ENCODE peak calls at places on chromosomes 5 and 9, in six cellular contexts. One of them, this sample, is unnamed.

GRCh38 chr9:110180386-110180712 is 27.6 kb downstream of the C9orf152 start:
- DNase-seq in aorta: no peak
- DNase-seq in epithelial cell of esophagus: no peak
- DNase-seq in brain microvascular endothelial cell: no peak
- DNase-seq in MM.1S: no peak
- DNase-seq in osteoblast: no peak
- DNase-seq in this sample: no peak

GRCh38 chr9:121637441-121638222 is 13.8 kb upstream of the DAB2IP start:
- DNase-seq in brain microvascular endothelial cell: no peak
- DNase-seq in aorta: no peak
- DNase-seq in MM.1S: no peak
- DNase-seq in epithelial cell of esophagus: peak
- DNase-seq in osteoblast: peak
- DNase-seq in this sample: no peak

GRCh38 chr5:35478856-35479682 is 138.6 kb upstream of the SPEF2 start:
- DNase-seq in osteoblast: peak
- DNase-seq in aorta: no peak
- DNase-seq in epithelial cell of esophagus: peak
- DNase-seq in brain microvascular endothelial cell: no peak
- DNase-seq in MM.1S: peak
- DNase-seq in this sample: no peak

GRCh38 chr5:65483474-65484346 is 2.0 kb upstream of the ADAMTS6 start:
- DNase-seq in osteoblast: no peak
- DNase-seq in MM.1S: peak
- DNase-seq in epithelial cell of esophagus: peak
- DNase-seq in aorta: no peak
- DNase-seq in brain microvascular endothelial cell: peak
- DNase-seq in this sample: peak

GRCh38 chr5:3157214-3157613 is 405.7 kb upstream of the IRX2 start:
- DNase-seq in epithelial cell of esophagus: no peak
- DNase-seq in MM.1S: no peak
- DNase-seq in aorta: no peak
- DNase-seq in brain microvascular endothelial cell: no peak
- DNase-seq in osteoblast: no peak
- DNase-seq in this sample: no peak

GRCh38 chr9:83701769-83702168 is 6.0 kb downstream of the UBQLN1 start:
- DNase-seq in epithelial cell of esophagus: peak
- DNase-seq in brain microvascular endothelial cell: peak
- DNase-seq in osteoblast: no peak
- DNase-seq in MM.1S: no peak
- DNase-seq in aorta: no peak
- DNase-seq in this sample: peak

GRCh38 chr9:110602281-110602680 is 22.7 kb upstream of the SVEP1 start:
- DNase-seq in epithelial cell of esophagus: peak
- DNase-seq in MM.1S: no peak
- DNase-seq in osteoblast: no peak
- DNase-seq in aorta: no peak
- DNase-seq in brain microvascular endothelial cell: no peak
- DNase-seq in this sample: no peak

GRCh38 chr5:178454308-178454707 is 135.9 kb downstream of the COL23A1 start:
- DNase-seq in aorta: peak
- DNase-seq in brain microvascular endothelial cell: no peak
- DNase-seq in MM.1S: no peak
- DNase-seq in osteoblast: no peak
- DNase-seq in epithelial cell of esophagus: no peak
- DNase-seq in this sample: no peak

GRCh38 chr9:69936427-69936826 is 107.2 kb upstream of the MAMDC2 start:
- DNase-seq in osteoblast: peak
- DNase-seq in epithelial cell of esophagus: peak
- DNase-seq in MM.1S: no peak
- DNase-seq in brain microvascular endothelial cell: peak
- DNase-seq in aorta: no peak
- DNase-seq in this sample: no peak

GRCh38 chr5:135296900-135297816 is 101.9 kb downstream of the MACROH2A1 start:
- DNase-seq in MM.1S: no peak
- DNase-seq in epithelial cell of esophagus: no peak
- DNase-seq in brain microvascular endothelial cell: no peak
- DNase-seq in osteoblast: no peak
- DNase-seq in aorta: no peak
- DNase-seq in this sample: no peak

GRCh38 chr9:99489043-99489378 is 266.9 kb downstream of the SEC61B start:
- DNase-seq in osteoblast: peak
- DNase-seq in brain microvascular endothelial cell: peak
- DNase-seq in MM.1S: no peak
- DNase-seq in aorta: no peak
- DNase-seq in epithelial cell of esophagus: peak
- DNase-seq in this sample: peak

DNA sequence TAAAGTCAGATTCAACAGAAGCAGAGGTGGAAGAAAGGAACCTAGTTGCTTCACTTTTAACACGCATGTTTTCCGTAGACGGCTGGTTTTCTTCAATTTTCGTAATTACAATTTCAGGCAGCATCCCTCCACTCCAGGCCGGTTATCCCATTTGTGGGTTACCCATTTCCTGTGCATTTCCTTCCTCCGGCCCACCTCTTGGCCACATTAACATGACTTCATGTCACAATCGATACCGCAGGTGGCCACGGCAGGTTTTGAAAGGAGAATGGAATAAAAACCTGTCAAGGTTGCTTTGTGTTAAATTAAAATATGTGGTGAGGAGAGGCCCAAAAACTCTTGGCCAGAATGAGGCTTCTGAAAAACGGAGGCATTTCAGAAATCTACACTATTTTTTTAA is 130.2 kb downstream of the PCSK5 start:
- DNase-seq in osteoblast: no peak
- DNase-seq in epithelial cell of esophagus: no peak
- DNase-seq in brain microvascular endothelial cell: no peak
- DNase-seq in aorta: no peak
- DNase-seq in MM.1S: no peak
- DNase-seq in this sample: no peak
- H3K4me3 ChIP-seq in osteoblast: no peak
- H3K4me3 ChIP-seq in epithelial cell of esophagus: no peak
- H3K4me3 ChIP-seq in brain microvascular endothelial cell: no peak
- H3K4me3 ChIP-seq in aorta: no peak
- H3K4me3 ChIP-seq in MM.1S: no peak
- H3K4me3 ChIP-seq in this sample: no peak

DNA sequence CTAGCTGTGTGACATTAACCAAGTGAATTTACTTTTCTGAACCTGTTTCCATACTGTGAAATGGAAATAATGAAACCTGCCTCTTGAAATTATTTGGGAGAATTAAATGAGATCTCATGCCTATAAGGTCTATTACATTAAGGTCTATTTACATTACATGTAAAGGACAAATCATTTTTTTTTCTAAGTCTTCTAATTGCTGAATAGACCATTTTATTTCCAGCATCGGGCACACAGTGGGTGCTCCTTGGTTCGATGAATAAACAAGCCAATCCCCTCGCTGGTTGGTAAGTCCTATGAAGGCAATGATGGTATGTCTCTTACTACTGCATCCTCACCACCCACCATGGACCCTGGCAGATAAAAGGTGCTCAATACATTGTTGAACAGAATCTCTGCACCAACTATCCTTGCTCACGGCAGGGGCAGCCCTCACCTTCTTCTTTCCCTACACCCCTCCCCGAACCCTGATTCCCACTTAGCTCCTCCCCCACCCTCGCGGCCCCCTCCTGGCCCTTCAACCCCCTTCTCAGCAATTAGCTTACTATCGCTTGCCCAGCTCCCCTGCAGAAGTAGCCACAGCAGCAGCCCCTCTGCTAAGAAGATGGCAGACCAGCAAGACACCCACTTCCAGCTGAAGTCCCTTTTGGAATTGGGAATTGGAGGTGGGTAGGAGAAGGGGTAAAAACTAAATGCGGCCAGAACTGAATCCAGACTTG is 3.0 kb downstream of the PCDH1 start:
- DNase-seq in epithelial cell of esophagus: no peak
- DNase-seq in MM.1S: no peak
- DNase-seq in aorta: no peak
- DNase-seq in osteoblast: peak
- DNase-seq in brain microvascular endothelial cell: no peak
- DNase-seq in this sample: no peak
- H3K4me3 ChIP-seq in epithelial cell of esophagus: peak
- H3K4me3 ChIP-seq in MM.1S: no peak
- H3K4me3 ChIP-seq in aorta: no peak
- H3K4me3 ChIP-seq in osteoblast: no peak
- H3K4me3 ChIP-seq in brain microvascular endothelial cell: no peak
- H3K4me3 ChIP-seq in this sample: no peak

GRCh38 chr9:114384836-114385411 is 2.9 kb downstream of the AKNA start:
- DNase-seq in MM.1S: peak
- DNase-seq in osteoblast: no peak
- DNase-seq in epithelial cell of esophagus: no peak
- DNase-seq in aorta: no peak
- DNase-seq in brain microvascular endothelial cell: no peak
- DNase-seq in this sample: no peak
- H3K4me3 ChIP-seq in MM.1S: peak
- H3K4me3 ChIP-seq in osteoblast: no peak
- H3K4me3 ChIP-seq in epithelial cell of esophagus: no peak
- H3K4me3 ChIP-seq in aorta: no peak
- H3K4me3 ChIP-seq in brain microvascular endothelial cell: no peak
- H3K4me3 ChIP-seq in this sample: no peak

DNA sequence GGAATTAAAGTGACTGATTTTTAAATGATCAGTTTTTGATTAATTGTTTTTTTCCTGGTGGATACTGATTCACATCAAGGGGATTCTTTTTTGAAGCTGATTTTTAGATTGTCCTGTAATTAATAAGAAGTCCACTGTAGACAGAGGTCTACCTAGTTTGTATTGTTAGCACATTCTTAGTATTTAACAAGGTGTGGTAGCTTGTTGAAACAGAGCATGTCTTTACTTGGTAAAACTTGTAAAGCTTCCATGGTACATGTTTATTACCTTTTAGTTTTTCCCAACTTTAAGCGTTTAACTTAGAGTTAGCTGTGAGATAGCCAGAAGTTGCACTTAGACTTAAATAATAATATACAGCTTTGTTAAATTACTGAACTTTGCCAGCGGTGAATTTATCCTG is 1.5 kb downstream of the BTF3 start:
- DNase-seq in aorta: no peak
- DNase-seq in epithelial cell of esophagus: peak
- DNase-seq in MM.1S: no peak
- DNase-seq in brain microvascular endothelial cell: no peak
- DNase-seq in osteoblast: no peak
- DNase-seq in this sample: no peak
- H3K4me3 ChIP-seq in aorta: no peak
- H3K4me3 ChIP-seq in epithelial cell of esophagus: peak
- H3K4me3 ChIP-seq in MM.1S: peak
- H3K4me3 ChIP-seq in brain microvascular endothelial cell: peak
- H3K4me3 ChIP-seq in osteoblast: peak
- H3K4me3 ChIP-seq in this sample: peak

GRCh38 chr9:92404031-92404430 is 347 bp downstream of the OGN start:
- DNase-seq in epithelial cell of esophagus: no peak
- DNase-seq in osteoblast: no peak
- DNase-seq in MM.1S: no peak
- DNase-seq in brain microvascular endothelial cell: no peak
- DNase-seq in aorta: no peak
- DNase-seq in this sample: no peak

GRCh38 chr9:92407818-92408217 is 3.4 kb upstream of the OGN start:
- DNase-seq in osteoblast: no peak
- DNase-seq in epithelial cell of esophagus: no peak
- DNase-seq in MM.1S: no peak
- DNase-seq in aorta: no peak
- DNase-seq in brain microvascular endothelial cell: no peak
- DNase-seq in this sample: no peak

GRCh38 chr9:92406506-92406905 is 2.1 kb upstream of the OGN start:
- DNase-seq in epithelial cell of esophagus: no peak
- DNase-seq in MM.1S: peak
- DNase-seq in osteoblast: no peak
- DNase-seq in aorta: no peak
- DNase-seq in brain microvascular endothelial cell: peak
- DNase-seq in this sample: no peak

GRCh38 chr9:92404437-92404836 is at the start of gene OGN:
- DNase-seq in epithelial cell of esophagus: no peak
- DNase-seq in MM.1S: no peak
- DNase-seq in osteoblast: no peak
- DNase-seq in brain microvascular endothelial cell: no peak
- DNase-seq in aorta: no peak
- DNase-seq in this sample: no peak

GRCh38 chr9:92405770-92406169 is 1.4 kb upstream of the OGN start:
- DNase-seq in aorta: no peak
- DNase-seq in epithelial cell of esophagus: no peak
- DNase-seq in MM.1S: no peak
- DNase-seq in brain microvascular endothelial cell: no peak
- DNase-seq in osteoblast: no peak
- DNase-seq in this sample: no peak
- H3K4me3 ChIP-seq in aorta: peak
- H3K4me3 ChIP-seq in epithelial cell of esophagus: no peak
- H3K4me3 ChIP-seq in MM.1S: no peak
- H3K4me3 ChIP-seq in brain microvascular endothelial cell: no peak
- H3K4me3 ChIP-seq in osteoblast: no peak
- H3K4me3 ChIP-seq in this sample: no peak

This sample was measured in skeletal muscle cell.